ENCODE peak calls at places on chromosomes 3 and 15, in ten cellular contexts. One of them, this sample, is unnamed.

GRCh38 chr3:64848822-64849221 is 161.0 kb upstream of the ADAMTS9 start:
- DNase-seq in A549: no peak
- DNase-seq in mucosa of descending colon: peak; percentile 28
- DNase-seq in brain microvascular endothelial cell: peak; percentile 9
- DNase-seq in CD4-positive, alpha-beta T cell: no peak
- DNase-seq in MCF 10A: no peak
- DNase-seq in neural progenitor cell: no peak
- DNase-seq in transverse colon: peak; percentile 9
- DNase-seq in PC-9: no peak
- DNase-seq in AG09319: no peak
- DNase-seq in this sample: no peak

GRCh38 chr15:41511331-41512077 is 2.1 kb downstream of the LTK start:
- DNase-seq in neural progenitor cell: peak; percentile 65
- DNase-seq in A549: no peak
- DNase-seq in brain microvascular endothelial cell: no peak
- DNase-seq in MCF 10A: no peak
- DNase-seq in CD4-positive, alpha-beta T cell: no peak
- DNase-seq in mucosa of descending colon: peak; percentile 60
- DNase-seq in AG09319: no peak
- DNase-seq in PC-9: no peak
- DNase-seq in transverse colon: peak; percentile 60
- DNase-seq in this sample: no peak

GRCh38 chr3:62567097-62568021 is 194.0 kb upstream of the FEZF2 start:
- DNase-seq in brain microvascular endothelial cell: peak; percentile 52
- DNase-seq in AG09319: peak; percentile 71
- DNase-seq in transverse colon: no peak
- DNase-seq in A549: no peak
- DNase-seq in neural progenitor cell: no peak
- DNase-seq in CD4-positive, alpha-beta T cell: no peak
- DNase-seq in MCF 10A: peak; percentile 89
- DNase-seq in mucosa of descending colon: peak; percentile 16
- DNase-seq in PC-9: no peak
- DNase-seq in this sample: no peak

GRCh38 chr15:73922186-73923151 is 3.8 kb upstream of the LOXL1 start:
- DNase-seq in CD4-positive, alpha-beta T cell: no peak
- DNase-seq in brain microvascular endothelial cell: peak; percentile 53
- DNase-seq in mucosa of descending colon: no peak
- DNase-seq in AG09319: no peak
- DNase-seq in transverse colon: no peak
- DNase-seq in PC-9: no peak
- DNase-seq in A549: no peak
- DNase-seq in MCF 10A: peak; percentile 21
- DNase-seq in neural progenitor cell: peak; percentile 85
- DNase-seq in this sample: no peak

GRCh38 chr15:76678766-76679165 is 226.4 kb downstream of the SCAPER start:
- DNase-seq in neural progenitor cell: peak; percentile 12
- DNase-seq in transverse colon: no peak
- DNase-seq in mucosa of descending colon: no peak
- DNase-seq in A549: no peak
- DNase-seq in AG09319: no peak
- DNase-seq in PC-9: no peak
- DNase-seq in brain microvascular endothelial cell: no peak
- DNase-seq in MCF 10A: no peak
- DNase-seq in CD4-positive, alpha-beta T cell: no peak
- DNase-seq in this sample: no peak

GRCh38 chr3:172125963-172126403 is 86.6 kb downstream of the FNDC3B start:
- DNase-seq in brain microvascular endothelial cell: peak; percentile 49
- DNase-seq in MCF 10A: no peak
- DNase-seq in CD4-positive, alpha-beta T cell: no peak
- DNase-seq in PC-9: no peak
- DNase-seq in transverse colon: peak; percentile 68
- DNase-seq in AG09319: peak; percentile 80
- DNase-seq in neural progenitor cell: no peak
- DNase-seq in mucosa of descending colon: peak; percentile 59
- DNase-seq in A549: no peak
- DNase-seq in this sample: peak; percentile 53

GRCh38 chr3:54826255-54826691 is 101.6 kb downstream of the LRTM1 start:
- DNase-seq in transverse colon: no peak
- DNase-seq in PC-9: no peak
- DNase-seq in A549: no peak
- DNase-seq in MCF 10A: no peak
- DNase-seq in AG09319: peak; percentile 85
- DNase-seq in mucosa of descending colon: peak; percentile 9
- DNase-seq in neural progenitor cell: no peak
- DNase-seq in brain microvascular endothelial cell: no peak
- DNase-seq in CD4-positive, alpha-beta T cell: no peak
- DNase-seq in this sample: no peak

GRCh38 chr3:140349938-140350337 is 327.9 kb upstream of the TRIM42 start:
- DNase-seq in mucosa of descending colon: no peak
- DNase-seq in neural progenitor cell: no peak
- DNase-seq in AG09319: no peak
- DNase-seq in CD4-positive, alpha-beta T cell: no peak
- DNase-seq in A549: no peak
- DNase-seq in brain microvascular endothelial cell: no peak
- DNase-seq in transverse colon: no peak
- DNase-seq in MCF 10A: no peak
- DNase-seq in PC-9: no peak
- DNase-seq in this sample: no peak

GRCh38 chr3:12301031-12301430 is 12.2 kb downstream of the PPARG start:
- DNase-seq in brain microvascular endothelial cell: no peak
- DNase-seq in AG09319: no peak
- DNase-seq in MCF 10A: no peak
- DNase-seq in PC-9: no peak
- DNase-seq in CD4-positive, alpha-beta T cell: no peak
- DNase-seq in neural progenitor cell: no peak
- DNase-seq in A549: no peak
- DNase-seq in transverse colon: no peak
- DNase-seq in mucosa of descending colon: no peak
- DNase-seq in this sample: no peak

GRCh38 chr3:53804697-53805462 is 41.3 kb downstream of the CHDH start:
- DNase-seq in transverse colon: no peak
- DNase-seq in brain microvascular endothelial cell: peak; percentile 66
- DNase-seq in neural progenitor cell: no peak
- DNase-seq in mucosa of descending colon: no peak
- DNase-seq in PC-9: no peak
- DNase-seq in MCF 10A: peak; percentile 38
- DNase-seq in AG09319: peak; percentile 28
- DNase-seq in A549: peak; percentile 46
- DNase-seq in CD4-positive, alpha-beta T cell: no peak
- DNase-seq in this sample: peak; percentile 46

GRCh38 chr3:62589078-62589477 is 215.7 kb upstream of the FEZF2 start:
- DNase-seq in mucosa of descending colon: no peak
- DNase-seq in AG09319: no peak
- DNase-seq in PC-9: no peak
- DNase-seq in CD4-positive, alpha-beta T cell: no peak
- DNase-seq in A549: no peak
- DNase-seq in MCF 10A: no peak
- DNase-seq in transverse colon: no peak
- DNase-seq in brain microvascular endothelial cell: no peak
- DNase-seq in neural progenitor cell: no peak
- DNase-seq in this sample: no peak

GRCh38 chr15:100204771-100205170 is 137.0 kb downstream of the ADAMTS17 start:
- DNase-seq in mucosa of descending colon: no peak
- DNase-seq in PC-9: no peak
- DNase-seq in transverse colon: no peak
- DNase-seq in A549: no peak
- DNase-seq in CD4-positive, alpha-beta T cell: no peak
- DNase-seq in MCF 10A: no peak
- DNase-seq in AG09319: no peak
- DNase-seq in neural progenitor cell: no peak
- DNase-seq in brain microvascular endothelial cell: no peak
- DNase-seq in this sample: no peak

GRCh38 chr15:22868928-22869327 is 30.5 kb downstream of the NIPA2 start:
- DNase-seq in mucosa of descending colon: no peak
- DNase-seq in brain microvascular endothelial cell: no peak
- DNase-seq in MCF 10A: no peak
- DNase-seq in A549: no peak
- DNase-seq in transverse colon: no peak
- DNase-seq in PC-9: no peak
- DNase-seq in CD4-positive, alpha-beta T cell: no peak
- DNase-seq in neural progenitor cell: no peak
- DNase-seq in AG09319: no peak
- DNase-seq in this sample: no peak

GRCh38 chr3:183802989-183803388 is 22.4 kb downstream of the MAP6D1 start:
- DNase-seq in neural progenitor cell: no peak
- DNase-seq in MCF 10A: no peak
- DNase-seq in AG09319: no peak
- DNase-seq in mucosa of descending colon: no peak
- DNase-seq in PC-9: peak; percentile 24
- DNase-seq in brain microvascular endothelial cell: no peak
- DNase-seq in transverse colon: no peak
- DNase-seq in CD4-positive, alpha-beta T cell: no peak
- DNase-seq in A549: no peak
- DNase-seq in this sample: no peak

DNA sequence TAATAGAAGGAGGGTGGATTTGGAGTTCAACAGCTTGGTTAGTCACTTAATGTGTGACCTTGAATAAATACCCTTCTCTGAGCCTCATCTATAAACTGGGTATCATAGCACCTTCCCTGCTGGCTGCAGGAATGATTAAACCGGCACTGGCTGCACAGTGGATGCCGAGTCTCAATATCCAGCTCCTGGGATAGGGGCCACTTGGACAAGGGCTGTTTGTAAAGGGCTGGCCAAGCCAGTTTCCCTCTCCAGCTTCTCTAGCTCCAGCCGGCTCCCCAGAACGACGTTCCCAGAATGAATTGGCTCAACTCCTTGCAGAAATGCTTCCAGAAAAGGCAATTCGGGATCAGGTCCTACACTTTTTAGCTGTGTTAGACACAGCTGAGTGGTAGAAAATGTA is 58.8 kb downstream of the LSM3 start:
- DNase-seq in A549: no peak
- DNase-seq in mucosa of descending colon: no peak
- DNase-seq in PC-9: no peak
- DNase-seq in AG09319: no peak
- DNase-seq in transverse colon: no peak
- DNase-seq in brain microvascular endothelial cell: no peak
- DNase-seq in MCF 10A: no peak
- DNase-seq in CD4-positive, alpha-beta T cell: no peak
- DNase-seq in neural progenitor cell: no peak
- DNase-seq in this sample: no peak
- TF ChIP-seq CTCF in A549: no peak
- TF ChIP-seq CTCF in mucosa of descending colon: no peak
- TF ChIP-seq CTCF in PC-9: no peak
- TF ChIP-seq CTCF in AG09319: no peak
- TF ChIP-seq CTCF in transverse colon: no peak
- TF ChIP-seq CTCF in brain microvascular endothelial cell: no peak
- TF ChIP-seq CTCF in MCF 10A: no peak
- TF ChIP-seq CTCF in CD4-positive, alpha-beta T cell: no peak
- TF ChIP-seq CTCF in neural progenitor cell: no peak
- TF ChIP-seq CTCF in this sample: no peak

DNA sequence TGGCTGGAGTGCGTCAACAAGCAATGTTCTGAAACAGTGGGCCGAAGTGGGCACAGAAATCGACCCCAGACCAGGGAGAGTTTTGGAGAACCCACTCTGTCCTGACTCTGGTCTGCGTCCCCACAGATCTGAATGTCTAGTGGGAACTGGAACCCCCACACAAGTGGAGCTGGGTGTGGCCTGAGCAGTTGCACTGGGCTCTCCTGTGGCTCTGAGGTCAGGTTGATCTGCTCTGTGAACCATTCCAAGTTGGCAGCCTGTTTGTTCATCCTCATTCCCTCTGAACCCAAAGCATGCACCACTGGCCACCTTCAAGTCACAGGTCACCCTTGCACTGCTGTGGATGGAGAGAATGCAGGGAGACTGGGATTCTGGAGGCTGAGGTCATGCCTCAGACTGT is 60.5 kb downstream of the STARD5 start:
- DNase-seq in CD4-positive, alpha-beta T cell: no peak
- DNase-seq in brain microvascular endothelial cell: no peak
- DNase-seq in transverse colon: no peak
- DNase-seq in AG09319: no peak
- DNase-seq in mucosa of descending colon: no peak
- DNase-seq in A549: no peak
- DNase-seq in PC-9: no peak
- DNase-seq in MCF 10A: no peak
- DNase-seq in neural progenitor cell: no peak
- DNase-seq in this sample: no peak
- TF ChIP-seq CTCF in CD4-positive, alpha-beta T cell: no peak
- TF ChIP-seq CTCF in brain microvascular endothelial cell: no peak
- TF ChIP-seq CTCF in transverse colon: no peak
- TF ChIP-seq CTCF in AG09319: no peak
- TF ChIP-seq CTCF in mucosa of descending colon: no peak
- TF ChIP-seq CTCF in A549: no peak
- TF ChIP-seq CTCF in PC-9: no peak
- TF ChIP-seq CTCF in MCF 10A: no peak
- TF ChIP-seq CTCF in neural progenitor cell: no peak
- TF ChIP-seq CTCF in this sample: no peak

DNA sequence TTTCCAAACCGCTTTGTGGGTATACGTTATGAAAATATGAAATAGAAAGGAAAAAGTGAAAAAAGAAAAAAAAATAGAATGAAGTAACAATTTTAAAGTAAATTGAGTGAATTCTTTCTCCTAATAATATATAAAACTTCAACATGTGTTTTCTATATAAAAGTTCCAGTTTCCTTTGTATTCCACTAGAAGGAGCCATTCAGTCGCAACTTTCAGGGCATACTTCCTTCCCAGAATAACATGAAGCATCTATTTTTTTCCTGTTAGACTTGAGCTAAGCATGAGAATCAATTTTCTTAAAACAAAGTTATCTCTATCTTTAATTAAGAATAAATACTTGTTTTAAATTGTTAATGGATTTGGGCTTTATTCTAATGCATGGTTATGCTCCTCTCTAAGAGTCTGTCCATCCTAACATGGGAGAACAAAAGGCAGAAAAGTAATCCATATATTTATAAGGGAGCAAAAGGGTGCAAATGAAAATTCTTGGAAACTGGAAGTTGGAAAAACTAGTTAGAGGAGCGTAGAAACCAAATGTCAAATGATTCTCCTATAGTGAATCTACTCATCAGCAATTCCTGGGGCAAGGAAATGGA is 16.0 kb upstream of the VGLL3 start:
- DNase-seq in AG09319: no peak
- DNase-seq in MCF 10A: no peak
- DNase-seq in transverse colon: no peak
- DNase-seq in A549: peak; percentile 52
- DNase-seq in brain microvascular endothelial cell: no peak
- DNase-seq in PC-9: peak; percentile 34
- DNase-seq in mucosa of descending colon: no peak
- DNase-seq in CD4-positive, alpha-beta T cell: no peak
- DNase-seq in neural progenitor cell: no peak
- DNase-seq in this sample: no peak
- TF ChIP-seq CTCF in AG09319: peak; percentile 61
- TF ChIP-seq CTCF in MCF 10A: peak; percentile 34
- TF ChIP-seq CTCF in transverse colon: no peak
- TF ChIP-seq CTCF in A549: peak; percentile 60
- TF ChIP-seq CTCF in brain microvascular endothelial cell: peak; percentile 66
- TF ChIP-seq CTCF in PC-9: peak; percentile 51
- TF ChIP-seq CTCF in mucosa of descending colon: no peak
- TF ChIP-seq CTCF in CD4-positive, alpha-beta T cell: no peak
- TF ChIP-seq CTCF in neural progenitor cell: peak; percentile 41
- TF ChIP-seq CTCF in this sample: no peak

DNA sequence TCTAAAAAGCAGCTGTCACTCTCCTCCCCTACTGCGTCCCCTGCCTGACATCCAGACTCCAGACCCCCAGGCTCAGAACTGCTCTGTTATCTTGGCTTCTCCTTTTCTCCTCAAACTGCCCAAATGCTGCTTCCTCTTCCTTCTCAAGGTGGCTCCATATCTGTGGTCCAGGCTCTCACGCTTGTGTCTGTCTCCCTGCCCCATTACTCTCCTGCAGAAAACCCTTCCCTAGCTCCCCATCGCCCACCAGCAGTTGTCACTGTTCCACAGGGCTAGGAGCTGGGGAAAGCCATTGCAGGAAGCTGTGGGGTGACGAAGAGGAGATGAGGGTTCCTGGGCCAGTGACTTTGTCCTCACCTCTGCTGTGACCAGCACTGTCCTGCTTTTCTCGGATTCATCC is 30.7 kb upstream of the CGNL1 start:
- DNase-seq in AG09319: no peak
- DNase-seq in MCF 10A: no peak
- DNase-seq in brain microvascular endothelial cell: no peak
- DNase-seq in A549: peak; percentile 34
- DNase-seq in mucosa of descending colon: no peak
- DNase-seq in transverse colon: no peak
- DNase-seq in neural progenitor cell: peak; percentile 55
- DNase-seq in CD4-positive, alpha-beta T cell: no peak
- DNase-seq in PC-9: no peak
- DNase-seq in this sample: no peak
- TF ChIP-seq CTCF in AG09319: peak; percentile 6
- TF ChIP-seq CTCF in MCF 10A: no peak
- TF ChIP-seq CTCF in brain microvascular endothelial cell: peak; percentile 74
- TF ChIP-seq CTCF in A549: peak; percentile 32
- TF ChIP-seq CTCF in mucosa of descending colon: no peak
- TF ChIP-seq CTCF in transverse colon: no peak
- TF ChIP-seq CTCF in neural progenitor cell: peak; percentile 48
- TF ChIP-seq CTCF in CD4-positive, alpha-beta T cell: no peak
- TF ChIP-seq CTCF in PC-9: no peak
- TF ChIP-seq CTCF in this sample: no peak

This sample was measured in pancreas.